ENCODE peak calls at places on chromosomes 2 and 18, in ten cellular contexts. H is A549, F is upper lobe of left lung, L is tibial nerve, T is stomach, K is ovary, Z is SK-N-SH, M is K562, I is HepG2, P is sigmoid colon. C is an unnamed sample.
A peak's percentile ranks its signal among the peaks of the same experiment; 100 is the strongest.

GRCh38 chr2:230666885-230667712 is 45.5 kb upstream of the CAB39 start:
- DNase-seq in H (no peak), F (no peak), L (no peak), T (no peak), K (no peak), Z (peak; percentile 55), M (no peak), I (no peak), P (no peak), C (peak; percentile 44)

GRCh38 chr18:74281011-74281638 is 10.6 kb downstream of the CYB5A start:
- DNase-seq in H (no peak), F (no peak), L (no peak), T (no peak), K (no peak), Z (no peak), M (no peak), I (no peak), P (no peak), C (no peak)

GRCh38 chr2:120949027-120949956 is 213.6 kb downstream of the GLI2 start:
- DNase-seq in H (peak; percentile 33), F (no peak), L (no peak), T (no peak), K (no peak), Z (peak; percentile 59), M (peak; percentile 32), I (peak; percentile 40), P (no peak), C (no peak)

GRCh38 chr2:227939271-227940027 is 68.0 kb downstream of the DAW1 start:
- DNase-seq in H (peak; percentile 15), F (no peak), L (no peak), T (no peak), K (peak; percentile 15), Z (peak; percentile 31), M (no peak), I (peak; percentile 60), P (no peak), C (no peak)

GRCh38 chr2:65856928-65857327 is 424.5 kb upstream of the SPRED2 start:
- DNase-seq in H (no peak), F (no peak), L (no peak), T (no peak), K (no peak), Z (no peak), M (no peak), I (no peak), P (no peak), C (no peak)

GRCh38 chr2:149487189-149487588 is 100.4 kb downstream of the MMADHC start:
- DNase-seq in H (no peak), F (no peak), L (no peak), T (no peak), K (no peak), Z (no peak), M (no peak), I (no peak), P (no peak), C (no peak)

GRCh38 chr2:26072925-26073768 is 39.3 kb downstream of the RAB10 start:
- DNase-seq in H (no peak), F (no peak), L (no peak), T (no peak), K (no peak), Z (no peak), M (peak; percentile 58), I (peak; percentile 41), P (no peak), C (no peak)

GRCh38 chr2:1743396-1744150 is 742 bp downstream of the PXDN start:
- DNase-seq in H (no peak), F (peak; percentile 86), L (no peak), T (no peak), K (peak; percentile 72), Z (peak; percentile 89), M (no peak), I (no peak), P (peak; percentile 79), C (no peak)

GRCh38 chr2:142596334-142597088 is 281.0 kb upstream of the KYNU start:
- DNase-seq in H (no peak), F (no peak), L (no peak), T (no peak), K (no peak), Z (no peak), M (no peak), I (peak; percentile 15), P (no peak), C (no peak)

GRCh38 chr18:45730832-45731545 is 7.0 kb downstream of the SLC14A1 start:
- DNase-seq in H (peak; percentile 18), F (no peak), L (no peak), T (no peak), K (no peak), Z (no peak), M (no peak), I (no peak), P (no peak), C (no peak)

GRCh38 chr18:24762417-24762816 is 302.0 kb downstream of the HRH4 start:
- DNase-seq in H (no peak), F (no peak), L (no peak), T (no peak), K (no peak), Z (no peak), M (no peak), I (no peak), P (no peak), C (no peak)

GRCh38 chr2:85255456-85255812 is 72.4 kb downstream of the TGOLN2 start:
- DNase-seq in H (no peak), F (no peak), L (no peak), T (no peak), K (no peak), Z (peak; percentile 33), M (no peak), I (no peak), P (no peak), C (no peak)

GRCh38 chr2:38875227-38875575 is 533 bp downstream of the DHX57 start:
- DNase-seq in H (no peak), F (no peak), L (no peak), T (no peak), K (no peak), Z (no peak), M (no peak), I (peak; percentile 3), P (no peak), C (no peak)

GRCh38 chr18:45349447-45349846 is 265.8 kb upstream of the SLC14A2 start:
- DNase-seq in H (no peak), F (no peak), L (no peak), T (no peak), K (no peak), Z (no peak), M (no peak), I (no peak), P (no peak), C (no peak)

GRCh38 chr2:111196435-111196834 is 75.7 kb downstream of the BCL2L11 start:
- DNase-seq in H (no peak), F (no peak), L (no peak), T (no peak), K (no peak), Z (no peak), M (no peak), I (no peak), P (no peak), C (no peak)
- H3K4me1 ChIP-seq in H (peaks cover 3% of the 10 kb centered on the region), F (no peaks in the 10 kb centered on the region), L (no peaks in the 10 kb centered on the region), T (no peaks in the 10 kb centered on the region), K (no peaks in the 10 kb centered on the region), Z (no peaks in the 10 kb centered on the region), M (no peaks in the 10 kb centered on the region), I (peaks cover 33% of the 10 kb centered on the region), P (no peaks in the 10 kb centered on the region), C (no peaks in the 10 kb centered on the region)

DNA sequence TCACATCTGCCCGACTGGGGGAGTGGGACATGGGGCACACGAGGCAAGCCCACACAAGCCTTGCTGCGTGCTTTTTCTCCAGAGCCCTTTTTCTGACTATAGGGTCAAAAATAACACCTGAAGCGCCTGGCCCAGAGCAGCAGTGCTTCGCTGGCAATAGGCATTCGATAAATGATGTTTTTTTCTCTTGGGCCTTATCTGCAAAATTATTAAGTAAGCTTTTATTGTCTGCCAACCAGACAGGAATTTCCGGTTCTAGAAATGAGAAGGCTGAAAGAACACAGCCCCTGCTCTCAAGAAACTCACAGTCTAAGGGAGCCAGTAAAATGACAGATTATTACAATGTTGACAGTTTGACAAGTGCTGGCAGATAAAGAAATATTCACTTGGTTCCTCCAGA is 2.7 kb upstream of the TMBIM1 start:
- DNase-seq in H (no peak), F (no peak), L (no peak), T (no peak), K (no peak), Z (no peak), M (no peak), I (no peak), P (no peak), C (no peak)
- TF ChIP-seq EP300 in H (no peak), F (no peak), L (no peak), T (no peak), K (no peak), Z (no peak), M (no peak), I (no peak), P (no peak), C (no peak)

GRCh38 chr2:62302763-62303435 is 107.0 kb downstream of the B3GNT2 start:
- DNase-seq in H (no peak), F (peak; percentile 18), L (no peak), T (no peak), K (no peak), Z (no peak), M (no peak), I (no peak), P (no peak), C (no peak)
- H3K4me1 ChIP-seq in H (peaks cover 10% of the 10 kb centered on the region), F (peaks cover 36% of the 10 kb centered on the region), L (no peaks in the 10 kb centered on the region), T (peaks cover 41% of the 10 kb centered on the region), K (peaks cover 7% of the 10 kb centered on the region), Z (peaks cover 10% of the 10 kb centered on the region), M (peaks cover 53% of the 10 kb centered on the region), I (peaks cover 40% of the 10 kb centered on the region), P (no peaks in the 10 kb centered on the region), C (peaks cover 5% of the 10 kb centered on the region)

DNA sequence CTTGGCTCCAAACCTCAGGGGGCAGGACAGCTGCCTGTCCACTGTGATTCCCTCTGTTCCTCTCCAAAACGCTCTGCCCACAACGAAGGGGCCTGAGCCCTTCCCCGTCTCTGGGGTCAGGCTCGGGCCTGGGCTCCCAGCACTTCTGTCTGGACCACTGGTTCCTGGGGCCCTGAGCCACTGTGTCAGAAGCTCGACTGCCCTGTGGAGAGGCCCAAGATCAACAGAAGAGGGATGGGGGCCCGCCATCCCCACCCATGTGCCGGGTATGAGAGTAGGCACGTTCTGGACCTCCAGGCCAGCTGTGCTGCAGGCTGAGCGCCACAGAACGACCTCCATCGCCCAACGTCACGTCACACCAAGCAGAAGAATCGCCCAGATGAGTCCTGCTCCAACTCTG is 119.9 kb upstream of the HS6ST1 start:
- DNase-seq in H (no peak), F (no peak), L (no peak), T (peak; percentile 15), K (no peak), Z (no peak), M (no peak), I (no peak), P (peak; percentile 55), C (no peak)
- TF ChIP-seq EP300 in H (no peak), F (no peak), L (no peak), T (no peak), K (no peak), Z (no peak), M (no peak), I (no peak), P (no peak), C (no peak)

DNA sequence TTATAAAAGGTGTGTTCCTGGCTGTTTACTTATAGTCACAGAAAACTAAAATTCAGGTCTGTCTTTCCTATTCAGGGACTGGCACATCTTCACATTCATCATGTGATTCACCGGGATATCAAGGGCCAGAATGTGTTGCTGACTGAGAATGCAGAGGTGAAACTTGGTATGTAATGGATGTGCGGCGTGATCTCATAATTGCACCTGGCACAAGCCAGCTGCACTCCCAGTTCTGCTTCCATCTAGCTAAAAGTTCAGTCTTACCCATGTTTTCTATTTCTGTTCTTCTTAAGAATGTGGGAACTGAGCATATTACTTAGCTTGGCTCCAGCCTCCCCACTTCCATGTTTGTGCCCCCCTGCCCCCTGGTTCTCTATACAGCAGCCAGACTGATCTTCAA is 131.9 kb downstream of the MAP4K4 start:
- DNase-seq in H (no peak), F (no peak), L (no peak), T (no peak), K (no peak), Z (no peak), M (no peak), I (no peak), P (no peak), C (no peak)
- H3K4me1 ChIP-seq in H (peaks cover 48% of the 10 kb centered on the region), F (peaks cover 35% of the 10 kb centered on the region), L (peaks cover 30% of the 10 kb centered on the region), T (peaks cover 28% of the 10 kb centered on the region), K (peaks cover 14% of the 10 kb centered on the region), Z (peaks cover 22% of the 10 kb centered on the region), M (no peaks in the 10 kb centered on the region), I (peaks cover 52% of the 10 kb centered on the region), P (peaks cover 44% of the 10 kb centered on the region), C (peaks cover 31% of the 10 kb centered on the region)

C was measured in transverse colon.